ENCODE peak calls at places on chromosomes 3 and 15, in seven cellular contexts. Y is pancreas, B is keratinocyte, U is heart right ventricle, I is left ventricle myocardium inferior, A is tibial artery, R is heart left ventricle. Q is an unnamed sample.
A peak's percentile ranks its signal among the peaks of the same experiment; 100 is the strongest.

GRCh38 chr3:127428344-127429001 is 140.6 kb upstream of the PRR20G start:
- DNase-seq in U (no peak), Y (no peak), B (no peak), R (no peak), I (no peak), A (no peak), Q (no peak)

GRCh38 chr3:105847865-105848264 is 20.9 kb downstream of the CBLB start:
- DNase-seq in R (no peak), Y (no peak), B (no peak), U (no peak), A (no peak), I (no peak), Q (no peak)

GRCh38 chr15:76222159-76222558 is 89.1 kb downstream of the ETFA start:
- DNase-seq in B (no peak), Y (no peak), A (no peak), R (no peak), U (no peak), I (no peak), Q (no peak)

GRCh38 chr3:73808862-73809509 is 184.2 kb upstream of the PDZRN3 start:
- DNase-seq in Y (no peak), I (no peak), A (no peak), R (no peak), U (no peak), B (peak; percentile 78), Q (no peak)

GRCh38 chr3:99780749-99781148 is 36.9 kb upstream of the CMSS1 start:
- DNase-seq in I (no peak), U (no peak), A (no peak), B (no peak), Y (no peak), R (no peak), Q (no peak)

GRCh38 chr15:26598704-26599103 is 174.2 kb downstream of the GABRB3 start:
- DNase-seq in Y (no peak), R (no peak), A (no peak), B (no peak), U (no peak), I (no peak), Q (no peak)

GRCh38 chr15:93861956-93862741 is 369.2 kb upstream of the MCTP2 start:
- DNase-seq in I (no peak), U (no peak), B (no peak), A (peak; percentile 60), Y (no peak), R (no peak), Q (peak; percentile 40)

GRCh38 chr15:77533986-77534385 is 98.7 kb downstream of the LINGO1 start:
- DNase-seq in A (peak; percentile 23), I (no peak), B (no peak), U (no peak), Y (peak; percentile 6), R (no peak), Q (no peak)

GRCh38 chr15:75723847-75724660 is 11.4 kb upstream of the CSPG4 start:
- DNase-seq in R (peak; percentile 88), U (peak; percentile 94), B (peak; percentile 85), I (peak; percentile 84), A (peak; percentile 96), Y (peak; percentile 80), Q (peak; percentile 96)

GRCh38 chr3:76585794-76586392 is 454.0 kb upstream of the ROBO2 start:
- DNase-seq in Y (no peak), I (no peak), R (no peak), U (no peak), A (no peak), B (no peak), Q (no peak)

GRCh38 chr3:42755681-42756578 is 17.1 kb downstream of the CCDC13 start:
- DNase-seq in A (peak; percentile 50), R (no peak), Y (no peak), U (no peak), B (no peak), I (no peak), Q (no peak)

GRCh38 chr3:53030864-53031445 is 14.9 kb downstream of the SFMBT1 start:
- DNase-seq in U (no peak), R (no peak), I (no peak), A (no peak), Y (no peak), B (no peak), Q (no peak)

GRCh38 chr3:129628169-129628522 is 21.7 kb upstream of the PLXND1 start:
- DNase-seq in Y (no peak), B (no peak), A (no peak), I (no peak), R (no peak), U (no peak), Q (no peak)
- H3K27ac ChIP-seq in Y (peak overlapping the region; percentile 96), B (peak overlapping the region; percentile 90), A (peak overlapping the region; percentile 96), I (peak overlapping the region; percentile 99), R (peak overlapping the region; percentile 97), U (peak overlapping the region; percentile 100), Q (peak overlapping the region; percentile 98)

GRCh38 chr3:184241447-184242296 is 7.1 kb downstream of the ALG3 start:
- DNase-seq in Y (peak; percentile 86), U (no peak), B (no peak), I (peak; percentile 45), A (no peak), R (peak; percentile 65), Q (peak; percentile 34)
- H3K4me3 ChIP-seq in Y (peak overlapping the region; percentile 10), U (no peak overlapping the region), B (peak overlapping the region; percentile 20), I (peak overlapping the region; percentile 19), A (no peak overlapping the region), R (no peak overlapping the region), Q (no peak overlapping the region)

GRCh38 chr3:177104299-177104992 is 92.8 kb downstream of the TBL1XR1 start:
- DNase-seq in B (no peak), U (no peak), R (no peak), Y (no peak), A (no peak), I (no peak), Q (no peak)

GRCh38 chr3:177105623-177106022 is 91.7 kb downstream of the TBL1XR1 start:
- DNase-seq in I (no peak), R (no peak), Y (no peak), B (no peak), A (no peak), U (no peak), Q (no peak)

GRCh38 chr3:177106594-177106993 is 90.7 kb downstream of the TBL1XR1 start:
- DNase-seq in Y (no peak), U (no peak), I (no peak), A (no peak), B (no peak), R (no peak), Q (no peak)

GRCh38 chr3:177107840-177108239 is 89.4 kb downstream of the TBL1XR1 start:
- DNase-seq in I (no peak), U (no peak), R (no peak), A (no peak), B (no peak), Y (no peak), Q (no peak)

GRCh38 chr3:177106184-177106583 is 91.1 kb downstream of the TBL1XR1 start:
- DNase-seq in I (no peak), Y (no peak), U (no peak), R (no peak), B (no peak), A (no peak), Q (no peak)
- H3K27ac ChIP-seq in I (peak overlapping the region; percentile 20), Y (no peak overlapping the region), U (no peak overlapping the region), R (no peak overlapping the region), B (no peak overlapping the region), A (no peak overlapping the region), Q (no peak overlapping the region)

DNA sequence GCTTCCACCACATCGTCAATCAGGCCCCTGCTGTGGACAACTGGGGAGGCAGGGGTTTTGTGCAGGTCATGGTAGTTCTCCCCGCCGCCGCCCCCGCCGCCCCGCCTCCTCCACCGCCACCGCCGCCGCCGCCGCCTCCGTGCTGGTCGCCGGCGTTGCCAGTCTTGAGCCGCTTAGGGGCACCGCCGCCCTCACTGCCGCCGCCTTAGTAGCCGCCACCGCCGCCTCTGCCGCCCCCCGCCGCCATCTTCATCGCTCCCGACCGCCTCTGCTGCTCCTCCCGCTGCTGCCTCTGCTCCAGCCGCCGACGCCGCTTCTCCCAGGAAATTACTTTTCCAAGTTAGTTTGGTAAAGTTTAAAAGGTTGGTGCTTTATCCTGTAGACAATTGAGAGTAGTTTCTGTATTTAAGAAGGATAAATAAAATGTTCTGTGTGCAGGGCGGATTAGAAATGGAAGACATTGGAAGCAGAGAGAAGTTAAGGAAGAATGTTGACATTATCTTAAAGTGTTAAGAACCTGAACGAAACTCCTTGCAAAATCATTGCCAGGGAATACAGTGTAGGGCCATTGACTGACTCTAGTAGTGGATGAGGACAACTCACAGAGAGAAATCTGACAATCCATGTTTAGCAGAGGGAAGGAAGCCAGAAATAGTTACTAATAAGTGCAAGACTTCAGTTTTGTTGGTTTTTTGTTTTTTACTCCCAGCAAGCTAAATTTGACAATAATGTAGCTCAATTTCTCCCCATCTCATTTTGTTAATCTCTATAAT is 53.0 kb upstream of the GOLGA8A start:
- DNase-seq in U (no peak), I (no peak), Y (peak; percentile 54), A (no peak), R (no peak), B (no peak), Q (no peak)
- H3K4me3 ChIP-seq in U (no peak overlapping the region), I (no peak overlapping the region), Y (no peak overlapping the region), A (no peak overlapping the region), R (no peak overlapping the region), B (no peak overlapping the region), Q (no peak overlapping the region)

DNA sequence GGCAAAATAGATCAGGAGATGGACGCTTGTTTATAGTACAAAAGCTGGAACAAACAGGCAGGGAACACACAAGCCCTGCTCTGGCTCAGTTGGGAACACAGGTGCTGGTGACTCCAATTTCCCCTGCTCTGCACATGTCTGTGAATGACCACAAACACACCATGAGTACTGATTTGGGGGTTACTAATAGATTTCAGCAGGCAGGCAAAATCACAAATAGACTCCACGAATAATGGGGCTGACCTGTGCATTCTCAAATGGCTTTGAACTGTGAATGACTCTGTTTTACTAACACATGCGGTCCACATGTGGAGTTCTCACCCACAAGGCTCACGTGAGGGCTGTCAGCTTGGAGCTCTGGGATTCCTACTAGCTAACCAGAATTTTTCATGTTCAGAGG is 3.9 kb downstream of the RTP3 start:
- DNase-seq in I (no peak), A (no peak), R (no peak), B (no peak), Y (no peak), U (no peak), Q (no peak)
- H3K27ac ChIP-seq in I (no peak overlapping the region), A (no peak overlapping the region), R (no peak overlapping the region), B (no peak overlapping the region), Y (no peak overlapping the region), U (no peak overlapping the region), Q (no peak overlapping the region)

GRCh38 chr3:186997061-186998054 is 67.0 kb downstream of the ST6GAL1 start:
- DNase-seq in I (no peak), U (no peak), B (no peak), A (no peak), R (no peak), Y (no peak), Q (no peak)
- H3K4me3 ChIP-seq in I (no peak overlapping the region), U (no peak overlapping the region), B (no peak overlapping the region), A (no peak overlapping the region), R (no peak overlapping the region), Y (no peak overlapping the region), Q (no peak overlapping the region)

GRCh38 chr3:149400645-149401044 is 23.2 kb upstream of the TM4SF1 start:
- DNase-seq in B (no peak), I (no peak), A (no peak), Y (no peak), R (no peak), U (no peak), Q (no peak)
- H3K27ac ChIP-seq in B (no peak overlapping the region), I (no peak overlapping the region), A (peak overlapping the region; percentile 74), Y (peak overlapping the region; percentile 87), R (no peak overlapping the region), U (no peak overlapping the region), Q (no peak overlapping the region)

GRCh38 chr3:186694288-186695032 is 22.7 kb upstream of the KNG1 start:
- DNase-seq in I (no peak), R (no peak), U (no peak), B (no peak), A (no peak), Y (no peak), Q (no peak)
- H3K4me3 ChIP-seq in I (no peak overlapping the region), R (no peak overlapping the region), U (no peak overlapping the region), B (no peak overlapping the region), A (no peak overlapping the region), Y (no peak overlapping the region), Q (no peak overlapping the region)